ENCODE peak calls at places on chromosomes 7 and 10, in ten cellular contexts. R is suprapubic skin; P is left ventricle myocardium inferior; Y is neural crest cell; Z is B cell; F is CD4-positive, alpha-beta T cell; C is endothelial cell; W is brain microvascular endothelial cell; V is epithelial cell of esophagus; U is ovary. M is an unnamed sample.

GRCh38 chr7:129771928-129772479 is 160.5 kb downstream of the NRF1 start:
- DNase-seq in R (no peak), P (no peak), Y (no peak), Z (no peak), F (no peak), C (no peak), W (no peak), V (no peak), U (no peak), M (no peak)

GRCh38 chr7:144824360-144824759 is 11.5 kb downstream of the TPK1 start:
- DNase-seq in R (no peak), P (no peak), Y (no peak), Z (no peak), F (no peak), C (no peak), W (peak), V (peak), U (no peak), M (no peak)

GRCh38 chr10:43398939-43399871 is 9.8 kb downstream of the HNRNPF start:
- DNase-seq in R (no peak), P (no peak), Y (no peak), Z (no peak), F (no peak), C (no peak), W (peak), V (no peak), U (no peak), M (no peak)

GRCh38 chr7:127782550-127783266 is 130.7 kb downstream of the SND1 start:
- DNase-seq in R (no peak), P (no peak), Y (no peak), Z (no peak), F (no peak), C (no peak), W (no peak), V (peak), U (no peak), M (no peak)

GRCh38 chr10:102628451-102628911 is 15.8 kb upstream of the TRIM8 start:
- DNase-seq in R (no peak), P (peak), Y (no peak), Z (no peak), F (no peak), C (no peak), W (no peak), V (peak), U (no peak), M (no peak)

GRCh38 chr7:73865738-73866445 is 4.9 kb downstream of the TMEM270 start:
- DNase-seq in R (no peak), P (no peak), Y (no peak), Z (no peak), F (no peak), C (peak), W (peak), V (peak), U (no peak), M (no peak)

GRCh38 chr10:80772596-80772995 is 234.9 kb downstream of the SH2D4B start:
- DNase-seq in R (no peak), P (no peak), Y (no peak), Z (no peak), F (no peak), C (no peak), W (no peak), V (no peak), U (no peak), M (no peak)

GRCh38 chr10:45454859-45455258 is 80.8 kb downstream of the ALOX5 start:
- DNase-seq in R (no peak), P (no peak), Y (no peak), Z (no peak), F (no peak), C (no peak), W (no peak), V (no peak), U (no peak), M (no peak)

GRCh38 chr7:112163021-112163310 is 43.2 kb downstream of the DOCK4 start:
- DNase-seq in R (no peak), P (no peak), Y (no peak), Z (no peak), F (no peak), C (no peak), W (no peak), V (no peak), U (no peak), M (no peak)

GRCh38 chr7:20700491-20701231 is 85.2 kb downstream of the ABCB5 start:
- DNase-seq in R (no peak), P (no peak), Y (no peak), Z (no peak), F (no peak), C (no peak), W (no peak), V (no peak), U (no peak), M (no peak)

GRCh38 chr7:113198226-113198625 is 79.9 kb upstream of the SMIM30 start:
- DNase-seq in R (no peak), P (no peak), Y (no peak), Z (no peak), F (no peak), C (no peak), W (no peak), V (no peak), U (no peak), M (no peak)

GRCh38 chr10:43265799-43266721 is 805 bp downstream of the RASGEF1A start:
- DNase-seq in R (peak), P (no peak), Y (no peak), Z (no peak), F (peak), C (no peak), W (no peak), V (peak), U (no peak), M (no peak)

GRCh38 chr10:36094091-36094490 is 452.0 kb upstream of the FZD8 start:
- DNase-seq in R (no peak), P (no peak), Y (no peak), Z (no peak), F (no peak), C (no peak), W (no peak), V (peak), U (no peak), M (no peak)

GRCh38 chr7:111056371-111056770 is 34.6 kb upstream of the LRRN3 start:
- DNase-seq in R (no peak), P (no peak), Y (no peak), Z (no peak), F (no peak), C (no peak), W (no peak), V (no peak), U (no peak), M (no peak)

GRCh38 chr7:140146574-140146973 is 30.2 kb downstream of the KDM7A start:
- DNase-seq in R (no peak), P (no peak), Y (no peak), Z (no peak), F (no peak), C (no peak), W (no peak), V (no peak), U (no peak), M (no peak)

GRCh38 chr7:25009271-25009670 is 29.3 kb upstream of the OSBPL3 start:
- DNase-seq in R (no peak), P (no peak), Y (no peak), Z (no peak), F (no peak), C (no peak), W (peak), V (peak), U (no peak), M (no peak)

GRCh38 chr10:71632896-71633600 is 86.5 kb downstream of the C10orf105 start:
- DNase-seq in R (no peak), P (no peak), Y (no peak), Z (no peak), F (no peak), C (no peak), W (no peak), V (no peak), U (no peak), M (peak)

GRCh38 chr10:114044251-114045070 is 795 bp downstream of the ADRB1 start:
- DNase-seq in R (no peak), P (peak), Y (no peak), Z (no peak), F (no peak), C (peak), W (no peak), V (no peak), U (no peak), M (no peak)

GRCh38 chr10:70247360-70247759 is 14.1 kb upstream of the PPA1 start:
- DNase-seq in R (no peak), P (no peak), Y (no peak), Z (no peak), F (no peak), C (no peak), W (no peak), V (no peak), U (no peak), M (no peak)
- TF ChIP-seq CTCF in R (no peak), P (no peak), Y (no peak), Z (no peak), F (no peak), C (no peak), W (no peak), V (no peak), U (no peak), M (no peak)

DNA sequence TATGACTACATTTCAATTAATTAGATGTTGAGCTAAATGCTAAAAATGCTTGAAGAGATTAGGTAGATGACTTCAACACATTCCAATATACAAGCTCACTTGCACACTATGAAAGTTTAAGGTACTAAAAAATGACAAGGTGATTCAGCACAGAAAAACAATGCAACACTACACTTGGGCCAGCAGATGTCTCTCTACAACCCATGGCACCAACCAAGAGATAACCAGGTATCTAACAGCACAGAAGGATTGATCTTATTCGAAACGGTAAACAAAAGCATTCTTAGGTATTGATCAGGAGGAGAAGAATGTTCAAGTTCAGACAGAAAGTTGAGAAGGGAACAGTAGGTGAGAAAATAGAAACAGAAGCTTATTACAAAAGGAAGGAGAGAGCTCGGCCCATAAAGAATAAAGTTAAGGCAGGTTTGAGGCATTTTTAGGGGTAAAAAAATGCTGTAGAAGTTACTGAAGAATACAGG is 248.2 kb upstream of the KLF14 start:
- DNase-seq in R (no peak), P (no peak), Y (no peak), Z (no peak), F (no peak), C (no peak), W (no peak), V (peak), U (no peak), M (no peak)
- TF ChIP-seq CTCF in R (peak), P (peak), Y (peak), Z (peak), F (peak), C (peak), W (peak), V (peak), U (no peak), M (peak)

GRCh38 chr7:105743351-105743812 is 133.0 kb downstream of the ATXN7L1 start:
- DNase-seq in R (no peak), P (no peak), Y (no peak), Z (no peak), F (no peak), C (no peak), W (no peak), V (no peak), U (no peak), M (no peak)

GRCh38 chr7:105752671-105753275 is 123.6 kb downstream of the ATXN7L1 start:
- DNase-seq in R (no peak), P (no peak), Y (no peak), Z (no peak), F (no peak), C (no peak), W (no peak), V (no peak), U (no peak), M (no peak)

GRCh38 chr7:105751054-105751453 is 125.3 kb downstream of the ATXN7L1 start:
- DNase-seq in R (no peak), P (no peak), Y (no peak), Z (no peak), F (no peak), C (no peak), W (no peak), V (no peak), U (no peak), M (no peak)

GRCh38 chr7:105745681-105746330 is 130.6 kb downstream of the ATXN7L1 start:
- DNase-seq in R (no peak), P (no peak), Y (no peak), Z (no peak), F (no peak), C (no peak), W (no peak), V (no peak), U (no peak), M (no peak)

GRCh38 chr7:105748701-105749100 is 127.7 kb downstream of the ATXN7L1 start:
- DNase-seq in R (no peak), P (no peak), Y (no peak), Z (no peak), F (no peak), C (no peak), W (no peak), V (no peak), U (no peak), M (no peak)
- TF ChIP-seq CTCF in R (no peak), P (no peak), Y (no peak), Z (no peak), F (no peak), C (no peak), W (no peak), V (no peak), U (no peak), M (no peak)

GRCh38 chr7:13879994-13880686 is 109.3 kb downstream of the ETV1 start:
- DNase-seq in R (no peak), P (no peak), Y (no peak), Z (no peak), F (no peak), C (no peak), W (peak), V (peak), U (no peak), M (no peak)
- TF ChIP-seq CTCF in R (no peak), P (no peak), Y (no peak), Z (no peak), F (no peak), C (no peak), W (no peak), V (no peak), U (no peak), M (no peak)

GRCh38 chr7:55271069-55271468 is 94.1 kb upstream of the LANCL2 start:
- DNase-seq in R (no peak), P (no peak), Y (no peak), Z (no peak), F (no peak), C (no peak), W (no peak), V (peak), U (no peak), M (no peak)
- TF ChIP-seq CTCF in R (no peak), P (no peak), Y (peak), Z (no peak), F (no peak), C (no peak), W (peak), V (peak), U (no peak), M (no peak)

M was measured in D721Med.